ENCODE peak calls at places on chromosomes 7 and 10, in four cellular contexts. E, T, C and I are unnamed samples.
A peak's percentile ranks its signal among the peaks of the same experiment; 100 is the strongest.

GRCh38 chr10:43689618-43689954 is 40.9 kb upstream of the ZNF32 start:
- DNase-seq in T (peak; percentile 73), C (peak; percentile 81), E (peak; percentile 32), I (no peak)

GRCh38 chr7:134632937-134633540 is 13.6 kb upstream of the BPGM start:
- DNase-seq in T (no peak), C (peak; percentile 46), E (peak; percentile 77), I (no peak)

GRCh38 chr10:98957801-98958200 is 277.9 kb downstream of the HPSE2 start:
- DNase-seq in C (no peak), E (no peak), T (no peak), I (no peak)

GRCh38 chr7:134504660-134505164 is 22.7 kb upstream of the AKR1B10 start:
- DNase-seq in E (no peak), T (no peak), C (no peak), I (no peak)

GRCh38 chr10:86400705-86401587 is 34.4 kb upstream of the GRID1 start:
- DNase-seq in E (peak; percentile 60), C (peak; percentile 73), T (peak; percentile 67), I (peak; percentile 75)

GRCh38 chr10:120584786-120585185 is 127.8 kb downstream of the PLPP4 start:
- DNase-seq in E (no peak), C (no peak), T (no peak), I (no peak)

GRCh38 chr10:45254892-45255291 is 60.5 kb downstream of the OR13A1 start:
- DNase-seq in C (no peak), T (no peak), E (no peak), I (no peak)

GRCh38 chr10:31290386-31290785 is 28.6 kb upstream of the ZEB1 start:
- DNase-seq in E (no peak), C (no peak), T (no peak), I (no peak)

GRCh38 chr7:146831875-146832274 is 715.3 kb downstream of the CNTNAP2 start:
- DNase-seq in T (no peak), C (no peak), E (no peak), I (no peak)

GRCh38 chr10:68348265-68348741 is 15.6 kb upstream of the PBLD start:
- DNase-seq in T (peak; percentile 41), E (peak; percentile 61), C (peak; percentile 41), I (no peak)

GRCh38 chr10:105288613-105289012 is 647.5 kb downstream of the SORCS3 start:
- DNase-seq in E (no peak), T (no peak), C (no peak), I (no peak)

GRCh38 chr10:103852189-103852711 is 3.1 kb downstream of the SH3PXD2A start:
- DNase-seq in E (no peak), C (no peak), T (no peak), I (no peak)

GRCh38 chr10:30073767-30074060 is 14.3 kb upstream of the JCAD start:
- DNase-seq in T (no peak), C (no peak), E (no peak), I (no peak)

GRCh38 chr7:155202106-155202871 is 95.4 kb upstream of the INSIG1 start:
- DNase-seq in C (no peak), E (no peak), T (no peak), I (no peak)

GRCh38 chr7:45889367-45890067 is 1.2 kb downstream of the IGFBP1 start:
- DNase-seq in T (no peak), E (no peak), C (no peak), I (no peak)

GRCh38 chr10:44650576-44651394 is 260.4 kb upstream of the TMEM72 start:
- DNase-seq in C (no peak), T (no peak), E (no peak), I (no peak)

GRCh38 chr7:84210301-84210700 is 15.7 kb upstream of the SEMA3A start:
- DNase-seq in C (no peak), E (no peak), T (no peak), I (no peak)

GRCh38 chr10:99431190-99431549 is 746 bp upstream of the GOT1 start:
- DNase-seq in T (no peak), E (peak; percentile 39), C (no peak), I (no peak)

GRCh38 chr10:62046522-62047239 is 145.2 kb downstream of the ARID5B start:
- DNase-seq in C (no peak), T (no peak), E (peak; percentile 47), I (peak; percentile 61)

GRCh38 chr10:5292196-5292735 is 72.5 kb upstream of the UCN3 start:
- DNase-seq in E (peak; percentile 49), C (no peak), T (no peak), I (no peak)

GRCh38 chr10:76318171-76318570 is 886.7 kb downstream of the LRMDA start:
- DNase-seq in C (no peak), E (no peak), T (no peak), I (no peak)

GRCh38 chr10:12042409-12042796 is 206 bp downstream of the UPF2 start:
- DNase-seq in E (peak; percentile 23), C (peak; percentile 44), T (peak; percentile 36), I (no peak)

GRCh38 chr10:89144836-89145235 is 62.3 kb downstream of the CH25H start:
- DNase-seq in E (no peak), C (no peak), T (no peak), I (no peak)

GRCh38 chr10:111784386-111784785 is 399.2 kb downstream of the GPAM start:
- DNase-seq in T (no peak), E (no peak), C (no peak), I (no peak)

GRCh38 chr7:123051916-123052315 is 56.4 kb upstream of the TAS2R16 start:
- DNase-seq in E (no peak), T (no peak), C (no peak), I (no peak)

GRCh38 chr7:156777364-156778069 is 115.5 kb downstream of the LMBR1 start:
- DNase-seq in C (no peak), E (peak; percentile 40), T (peak; percentile 19), I (no peak)

GRCh38 chr7:156780724-156781455 is 112.1 kb downstream of the LMBR1 start:
- DNase-seq in T (peak; percentile 55), E (no peak), C (peak; percentile 66), I (peak; percentile 80)

GRCh38 chr7:156778668-156779067 is 114.3 kb downstream of the LMBR1 start:
- DNase-seq in E (no peak), T (no peak), C (no peak), I (no peak)

GRCh38 chr7:156776527-156776926 is 116.5 kb downstream of the LMBR1 start:
- DNase-seq in T (no peak), C (no peak), E (no peak), I (no peak)

DNA sequence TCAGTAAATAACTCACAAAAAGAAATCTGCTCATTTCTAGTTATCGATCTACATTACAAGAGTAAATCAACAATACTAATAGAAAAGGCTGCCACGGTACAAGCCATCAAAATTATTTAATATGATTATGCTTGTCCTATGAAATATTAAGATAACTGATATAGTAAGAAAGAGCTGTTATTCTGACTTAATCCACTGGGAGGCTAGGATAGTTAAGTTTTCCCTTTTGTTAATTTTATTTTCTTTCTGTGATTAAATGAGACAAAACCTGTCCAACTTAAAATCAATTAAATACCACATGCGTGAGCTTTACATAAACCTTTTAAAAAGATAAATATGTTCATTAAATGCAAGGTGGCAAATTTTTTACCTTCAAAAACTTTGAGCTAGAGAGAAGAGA is 114.8 kb downstream of the LMBR1 start:
- DNase-seq in E (no peak), C (no peak), T (no peak), I (no peak)
- TF ChIP-seq CTCF in E (no peak), C (no peak), T (peak; percentile 7), I (no peak)

DNA sequence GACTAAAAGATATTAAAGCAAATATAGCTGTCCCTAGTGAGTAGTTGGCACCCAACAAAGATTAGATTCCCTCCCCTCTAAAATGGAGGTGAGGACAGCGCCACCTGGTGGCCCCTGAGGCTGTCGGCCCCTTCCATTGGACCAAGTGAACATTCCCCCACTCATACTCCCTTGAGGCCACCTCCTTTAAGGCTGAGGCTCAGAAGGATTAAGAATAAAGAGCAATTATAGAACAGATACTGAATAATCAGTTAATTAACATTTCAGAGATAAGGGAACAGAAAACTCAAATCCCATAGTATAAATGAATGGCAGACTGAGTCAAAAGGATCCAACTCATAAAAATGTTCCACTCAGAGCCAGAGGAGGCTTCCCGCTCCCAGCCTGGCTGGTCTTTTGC is 130.4 kb upstream of the GHITM start:
- DNase-seq in T (peak; percentile 43), E (peak; percentile 22), C (peak; percentile 60), I (peak; percentile 7)
- TF ChIP-seq CTCF in T (peak; percentile 89), E (peak; percentile 72), C (peak; percentile 88), I (peak; percentile 95)

GRCh38 chr10:113857210-113857609 is 2.7 kb downstream of the NHLRC2 start:
- DNase-seq in E (no peak), C (no peak), T (no peak), I (no peak)

GRCh38 chr10:113853577-113854018 is 284 bp downstream of the DCLRE1A start:
- DNase-seq in C (no peak), E (no peak), T (no peak), I (no peak)

GRCh38 chr10:113856563-113856962 is 2.1 kb downstream of the NHLRC2 start:
- DNase-seq in E (no peak), T (no peak), C (no peak), I (peak; percentile 30)

GRCh38 chr10:113854019-113854756 is at the start of the genes DCLRE1A and NHLRC2:
- DNase-seq in T (peak; percentile 69), C (peak; percentile 72), E (peak; percentile 79), I (peak; percentile 87)

DNA sequence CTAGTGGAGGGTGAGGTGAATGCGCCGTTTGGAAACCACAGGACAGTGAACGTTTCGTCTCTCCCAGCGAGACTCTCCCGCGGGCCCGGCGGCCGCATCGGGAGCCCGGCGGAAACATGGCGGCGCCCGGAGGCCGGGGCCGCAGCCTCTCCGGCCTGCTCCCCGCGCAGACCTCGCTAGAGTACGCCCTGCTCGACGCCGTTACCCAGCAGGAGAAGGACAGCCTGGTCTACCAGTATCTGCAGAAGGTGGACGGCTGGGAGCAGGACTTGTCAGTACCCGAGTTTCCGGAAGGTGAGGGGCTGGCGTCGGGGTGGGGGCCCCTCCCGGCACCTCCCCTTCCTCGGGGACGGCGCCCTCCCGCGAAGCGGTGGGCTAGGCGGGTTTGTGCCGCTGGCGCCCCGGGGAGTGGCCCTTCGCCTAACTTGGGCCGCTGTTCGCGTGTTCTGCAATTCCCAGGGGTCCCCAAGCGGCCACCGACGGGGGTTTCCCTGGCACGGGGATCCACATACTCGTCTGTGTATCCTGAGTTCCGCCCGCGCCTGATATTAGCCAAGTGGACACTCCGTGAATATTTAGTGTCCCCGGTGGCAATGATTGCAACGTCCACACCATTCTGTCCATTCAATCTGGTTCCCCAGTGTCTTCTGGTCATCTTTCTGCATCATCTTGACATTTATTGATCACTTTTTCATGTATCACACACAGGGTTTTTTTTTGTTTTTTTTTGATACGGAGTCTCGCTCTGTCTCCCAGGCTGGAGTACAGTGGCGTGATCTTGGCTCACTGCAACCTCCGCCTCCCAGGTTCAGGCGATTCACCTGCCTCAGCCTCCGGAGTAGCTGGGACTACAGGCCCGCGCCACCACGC is 531 bp downstream of the NHLRC2 start:
- DNase-seq in T (peak; percentile 65), E (peak; percentile 37), C (peak; percentile 64), I (peak; percentile 81)
- TF ChIP-seq CTCF in T (peak; percentile 3), E (no peak), C (no peak), I (no peak)

DNA sequence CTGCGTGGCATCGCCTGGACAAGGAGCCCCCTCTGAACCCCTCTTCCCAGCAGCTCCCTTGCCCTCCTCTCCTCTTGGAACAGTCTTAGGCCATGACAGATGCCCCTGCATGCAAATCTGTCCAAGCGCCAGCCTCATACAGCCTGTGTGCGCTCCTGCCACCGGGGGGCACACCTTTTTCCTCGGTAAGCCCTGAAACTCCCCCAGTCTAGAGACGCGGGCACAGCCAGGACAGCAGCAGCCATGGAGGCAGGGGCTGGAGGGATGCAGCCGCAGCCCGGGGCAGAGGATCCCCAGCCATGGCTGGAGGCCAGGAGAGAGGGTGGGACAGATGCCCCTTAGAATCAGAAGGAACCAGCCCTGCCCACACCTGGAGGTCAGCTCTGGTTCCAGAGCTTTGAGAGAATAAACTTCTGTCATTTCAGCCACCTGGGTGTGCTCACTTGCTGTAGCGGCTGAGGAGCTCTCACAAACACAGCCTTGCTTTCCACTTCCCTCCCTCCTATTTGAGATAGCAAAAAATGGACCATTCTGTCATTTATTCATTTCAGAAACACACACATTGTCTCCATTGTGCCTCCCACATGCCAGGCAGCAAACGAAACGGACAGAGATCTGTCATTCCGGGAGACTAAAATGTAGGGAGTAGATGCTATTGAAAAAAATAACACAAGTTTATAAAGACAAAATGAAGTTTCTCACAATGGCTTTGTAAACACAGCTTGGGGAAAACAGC is 241.5 kb downstream of the WDR37 start:
- DNase-seq in E (no peak), C (no peak), T (no peak), I (no peak)
- TF ChIP-seq CTCF in E (no peak), C (no peak), T (no peak), I (peak; percentile 9)